ENCODE peak calls at places on chromosomes 13 and 19, in seven cellular contexts. Q is cardiac muscle cell, N is PC-3, W is bronchial epithelial cell, B is prostate gland, L is transverse colon, R is thyroid gland. P is an unnamed sample. For H3K27me3, the result is how much of the 10 kb centered on the place peaks cover.

GRCh38 chr13:31029129-31029528 is 96.7 kb downstream of the TEX26 start:
- DNase-seq in Q (no peak), N (no peak), W (no peak), B (no peak), L (no peak), R (no peak), P (no peak)

GRCh38 chr19:33446156-33446917 is 72.8 kb downstream of the CEBPG start:
- DNase-seq in Q (no peak), N (no peak), W (no peak), B (no peak), L (no peak), R (no peak), P (no peak)

GRCh38 chr13:58018865-58019264 is 387.3 kb downstream of the PCDH17 start:
- DNase-seq in Q (no peak), N (no peak), W (no peak), B (no peak), L (no peak), R (no peak), P (no peak)

GRCh38 chr13:44758595-44759221 is 182.6 kb upstream of the TSC22D1 start:
- DNase-seq in Q (no peak), N (peak), W (peak), B (peak), L (peak), R (no peak), P (peak)

GRCh38 chr19:33063356-33064116 is 1.2 kb downstream of the RHPN2 start:
- DNase-seq in Q (peak), N (peak), W (no peak), B (peak), L (peak), R (peak), P (peak)

GRCh38 chr13:62643007-62643483 is 1227.4 kb upstream of the PCDH20 start:
- DNase-seq in Q (no peak), N (peak), W (peak), B (no peak), L (no peak), R (no peak), P (no peak)

GRCh38 chr19:41564515-41565383 is 11.2 kb upstream of the CEACAM21 start:
- DNase-seq in Q (peak), N (no peak), W (no peak), B (peak), L (no peak), R (no peak), P (no peak)

GRCh38 chr19:16115309-16116039 is 3.8 kb downstream of the RAB8A start:
- DNase-seq in Q (no peak), N (no peak), W (no peak), B (no peak), L (peak), R (no peak), P (no peak)

GRCh38 chr13:42992585-42993122 is 613 bp upstream of the EPSTI1 start:
- DNase-seq in Q (no peak), N (no peak), W (no peak), B (no peak), L (no peak), R (no peak), P (no peak)

GRCh38 chr13:31441804-31442487 is 242.2 kb downstream of the B3GLCT start:
- DNase-seq in Q (no peak), N (no peak), W (no peak), B (no peak), L (no peak), R (peak), P (no peak)

GRCh38 chr19:5170329-5170745 is 170.3 kb downstream of the PTPRS start:
- DNase-seq in Q (no peak), N (no peak), W (no peak), B (no peak), L (peak), R (peak), P (peak)

GRCh38 chr13:91135376-91135775 is 212.1 kb upstream of the MIR17HG start:
- DNase-seq in Q (no peak), N (no peak), W (no peak), B (no peak), L (no peak), R (no peak), P (no peak)

GRCh38 chr13:95698047-95698749 is 21.3 kb downstream of the DNAJC3 start:
- DNase-seq in Q (no peak), N (peak), W (peak), B (no peak), L (no peak), R (no peak), P (no peak)

GRCh38 chr13:97417698-97418097 is 16.3 kb upstream of the RAP2A start:
- DNase-seq in Q (no peak), N (no peak), W (no peak), B (no peak), L (no peak), R (no peak), P (no peak)

GRCh38 chr13:49370390-49370789 is 73.5 kb downstream of the CAB39L start:
- DNase-seq in Q (no peak), N (no peak), W (no peak), B (no peak), L (no peak), R (no peak), P (no peak)

GRCh38 chr19:8663920-8664670 is 33.7 kb downstream of the NFILZ start:
- DNase-seq in Q (no peak), N (no peak), W (no peak), B (no peak), L (no peak), R (no peak), P (no peak)

GRCh38 chr13:98220188-98220765 is 43.2 kb upstream of the RNF113B start:
- DNase-seq in Q (no peak), N (no peak), W (no peak), B (no peak), L (no peak), R (peak), P (no peak)

GRCh38 chr13:37682496-37682895 is 83.9 kb upstream of the POSTN start:
- DNase-seq in Q (no peak), N (no peak), W (no peak), B (no peak), L (no peak), R (no peak), P (no peak)

GRCh38 chr13:78601124-78601885 is 2.0 kb downstream of the POU4F1 start:
- DNase-seq in Q (no peak), N (no peak), W (no peak), B (no peak), L (no peak), R (no peak), P (no peak)

GRCh38 chr13:78599911-78600310 is 3.4 kb downstream of the POU4F1 start:
- DNase-seq in Q (no peak), N (no peak), W (no peak), B (no peak), L (no peak), R (no peak), P (no peak)

GRCh38 chr13:78598933-78599332 is 4.4 kb downstream of the POU4F1 start:
- DNase-seq in Q (no peak), N (no peak), W (no peak), B (no peak), L (no peak), R (no peak), P (no peak)

GRCh38 chr13:78601886-78602560 is 1.3 kb downstream of the POU4F1 start:
- DNase-seq in Q (no peak), N (no peak), W (no peak), B (no peak), L (no peak), R (no peak), P (no peak)

DNA sequence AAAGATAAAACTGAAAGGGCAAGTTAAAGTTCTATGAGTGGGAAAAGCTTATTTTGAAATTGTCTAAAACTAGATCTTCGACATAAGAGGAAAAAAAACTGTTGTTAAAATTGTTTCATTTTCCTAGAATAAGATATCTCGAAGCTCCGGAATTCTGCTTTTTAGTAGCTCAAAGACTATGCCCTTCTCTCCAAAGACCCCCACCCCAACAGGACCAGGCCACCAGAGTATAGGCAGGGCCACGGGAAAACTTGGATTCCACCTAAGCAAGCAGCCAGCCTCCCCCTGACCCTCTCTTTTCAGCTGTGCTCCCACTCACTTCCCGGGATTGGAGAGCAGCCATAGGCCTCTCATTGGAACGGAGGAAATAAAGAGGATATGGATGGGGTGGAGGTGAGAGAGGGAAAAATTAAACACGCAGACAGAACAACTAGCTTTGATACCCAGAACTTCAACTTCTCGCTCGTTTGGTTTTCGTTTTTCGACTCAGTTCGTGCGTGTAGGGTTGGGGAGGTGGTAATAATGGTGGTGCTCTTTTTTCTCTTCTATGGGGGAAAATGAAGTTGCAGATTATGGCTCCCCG is 2.9 kb downstream of the POU4F1 start:
- DNase-seq in Q (no peak), N (no peak), W (no peak), B (no peak), L (no peak), R (no peak), P (no peak)
- H3K27me3 ChIP-seq in Q (half or more), N (under half), W (half or more), B (half or more), L (half or more), R (half or more), P (half or more)

GRCh38 chr13:27203854-27204253 is 32.2 kb upstream of the USP12 start:
- DNase-seq in Q (no peak), N (peak), W (peak), B (no peak), L (no peak), R (peak), P (no peak)
- TF ChIP-seq CTCF in Q (peak), N (peak), W (peak), B (no peak), L (no peak), R (no peak), P (no peak)

DNA sequence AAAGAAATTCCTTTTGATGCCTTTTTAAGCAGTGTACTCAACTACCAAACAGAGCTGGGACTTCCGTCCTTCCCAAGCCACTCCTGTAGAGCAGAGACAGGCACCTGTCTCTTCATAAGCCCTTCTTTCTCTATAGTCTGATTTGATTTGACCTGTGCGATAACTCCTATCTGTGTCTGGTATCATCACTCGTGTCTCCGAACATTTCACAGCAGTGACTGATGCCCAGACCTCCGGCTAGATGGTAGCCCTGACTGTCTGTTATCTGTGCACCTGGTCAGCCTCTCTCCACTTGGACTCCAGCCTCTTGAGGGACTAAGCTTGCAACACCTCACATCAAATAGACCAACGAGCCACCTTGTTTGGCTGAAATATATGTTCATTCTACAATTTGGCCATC is 316.2 kb upstream of the ZNF507 start:
- DNase-seq in Q (no peak), N (no peak), W (no peak), B (no peak), L (no peak), R (no peak), P (no peak)
- H3K27me3 ChIP-seq in Q (under half), N (under half), W (under half), B (under half), L (under half), R (under half), P (under half)

GRCh38 chr19:17424743-17425365 is 5.0 kb downstream of the MVB12A start:
- DNase-seq in Q (peak), N (peak), W (no peak), B (no peak), L (no peak), R (peak), P (peak)
- TF ChIP-seq CTCF in Q (peak), N (peak), W (peak), B (no peak), L (no peak), R (peak), P (no peak)

GRCh38 chr19:1292419-1293151 is 6.9 kb downstream of the EFNA2 start:
- DNase-seq in Q (no peak), N (no peak), W (no peak), B (no peak), L (no peak), R (no peak), P (peak)

GRCh38 chr19:1290245-1290698 is 4.6 kb downstream of the EFNA2 start:
- DNase-seq in Q (no peak), N (no peak), W (no peak), B (no peak), L (no peak), R (no peak), P (no peak)

GRCh38 chr19:1289395-1290244 is 3.9 kb downstream of the EFNA2 start:
- DNase-seq in Q (no peak), N (no peak), W (no peak), B (no peak), L (no peak), R (no peak), P (no peak)

GRCh38 chr19:1291761-1292418 is 6.2 kb downstream of the EFNA2 start:
- DNase-seq in Q (no peak), N (no peak), W (no peak), B (no peak), L (peak), R (no peak), P (peak)

DNA sequence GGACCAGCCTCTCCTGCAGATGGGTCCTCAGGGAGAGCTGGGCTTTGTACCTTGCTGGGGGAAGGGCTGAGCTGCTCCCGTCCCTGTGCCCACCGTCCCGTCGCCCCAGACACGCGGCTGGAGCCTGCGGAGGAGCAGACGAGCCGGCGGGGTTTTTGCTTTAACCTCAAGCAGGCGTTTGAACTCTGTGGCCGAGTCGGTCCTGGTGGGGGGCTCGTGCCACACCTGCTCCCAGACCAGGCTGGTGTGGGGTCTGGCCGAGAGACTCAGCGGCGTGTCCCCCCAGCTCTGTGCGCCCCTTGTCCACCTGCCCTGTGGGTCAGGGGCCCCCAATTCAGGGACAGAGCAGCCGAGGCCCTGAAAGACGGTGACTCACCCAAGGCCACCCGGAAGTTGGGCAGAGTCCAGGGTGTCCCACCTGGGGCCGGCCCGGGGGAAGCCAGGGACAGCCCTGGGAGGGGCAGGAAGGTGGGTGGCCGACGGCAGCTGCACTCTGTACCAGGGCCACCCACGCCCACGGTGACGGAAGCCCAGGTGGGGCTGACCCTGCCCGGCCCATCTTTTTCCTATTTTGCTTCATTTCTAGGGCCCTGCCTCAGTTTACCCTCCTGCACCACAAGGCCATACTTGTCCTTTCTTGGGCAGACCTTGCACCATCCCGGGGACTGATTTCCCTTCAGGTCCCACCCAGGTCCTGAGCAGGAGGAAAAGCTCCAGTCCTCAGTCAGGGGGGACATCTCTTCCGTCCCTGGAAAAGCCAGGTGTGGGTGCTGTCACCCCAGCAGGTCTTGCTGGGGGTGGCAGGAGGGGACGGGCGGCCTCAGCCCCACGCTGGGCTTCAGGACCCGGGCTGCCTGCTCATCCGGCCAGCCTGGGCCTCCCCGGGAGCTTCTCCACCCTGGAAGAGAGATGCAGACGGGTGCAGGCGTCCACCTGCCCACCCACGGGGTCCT is 5.3 kb downstream of the EFNA2 start:
- DNase-seq in Q (no peak), N (no peak), W (no peak), B (no peak), L (peak), R (no peak), P (peak)
- H3K27me3 ChIP-seq in Q (under half), N (under half), W (under half), B (under half), L (half or more), R (under half), P (under half)

DNA sequence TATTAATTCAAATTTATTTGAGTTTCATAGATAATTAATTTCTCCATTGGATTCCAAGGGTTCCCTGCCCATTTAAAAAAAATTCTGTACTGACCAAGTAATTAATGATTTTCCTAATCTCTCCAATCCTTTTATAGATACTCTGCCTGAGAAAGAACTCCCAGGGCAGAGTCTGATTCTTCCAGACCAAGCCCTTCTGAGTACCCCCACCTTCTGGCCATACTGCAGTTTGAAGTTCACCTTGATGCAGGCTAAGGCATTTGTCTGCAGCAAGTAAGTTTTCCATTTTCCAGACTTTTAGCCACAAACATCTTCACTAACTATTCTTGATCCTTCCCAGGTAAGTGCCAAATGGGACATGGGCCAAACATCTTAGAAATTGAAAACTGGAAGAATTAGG is 195.9 kb downstream of the LHFPL6 start:
- DNase-seq in Q (no peak), N (no peak), W (no peak), B (no peak), L (no peak), R (no peak), P (no peak)
- TF ChIP-seq CTCF in Q (no peak), N (no peak), W (no peak), B (no peak), L (no peak), R (no peak), P (no peak)

DNA sequence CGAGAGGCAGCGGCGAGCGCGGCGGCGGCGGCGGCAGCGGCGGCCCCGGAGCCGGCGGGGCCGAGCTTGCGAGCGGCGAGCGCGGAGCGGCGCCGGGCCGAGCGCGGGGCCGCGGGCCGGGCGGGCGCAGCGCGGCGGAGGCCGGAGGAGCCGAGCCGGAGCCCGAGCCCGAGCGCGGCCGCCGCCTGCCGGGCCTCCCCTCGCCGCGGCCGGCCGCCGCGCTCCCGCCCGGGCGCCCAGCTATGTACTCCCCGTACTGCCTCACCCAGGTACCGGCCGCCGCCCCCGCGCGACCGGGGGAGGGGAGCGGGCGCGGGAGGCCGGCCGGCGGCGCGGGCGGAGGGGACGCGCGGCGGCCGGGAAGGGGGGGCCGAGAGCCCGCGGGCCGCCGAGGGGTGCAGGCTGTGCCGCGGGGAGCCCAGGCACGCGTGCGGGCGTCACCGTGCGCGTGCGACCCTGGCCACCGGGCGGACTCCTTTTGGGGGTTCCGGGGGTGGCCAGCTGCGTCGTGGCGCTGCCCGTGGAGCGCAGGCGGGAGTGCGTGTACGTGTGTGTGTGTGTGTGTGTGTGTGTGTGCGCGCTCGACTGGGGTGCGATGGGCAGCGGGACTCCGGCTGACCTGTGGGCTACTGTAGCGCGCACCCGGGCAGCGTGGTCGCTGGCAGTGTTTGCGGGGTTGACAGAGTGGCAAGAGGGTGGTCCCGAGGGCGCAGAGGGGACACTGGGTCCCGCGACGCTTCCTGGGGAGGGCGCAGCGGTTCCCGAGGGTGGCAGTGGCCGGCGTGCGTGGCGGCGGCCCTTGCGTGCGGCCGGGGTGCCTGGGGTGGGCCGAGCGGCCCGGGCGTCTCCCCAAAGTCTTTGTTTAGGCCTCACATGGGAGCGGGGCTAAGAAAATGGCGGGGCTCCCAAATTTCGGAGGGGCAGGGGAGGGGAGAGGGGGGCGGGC is 594 bp downstream of the NFIX start:
- DNase-seq in Q (no peak), N (no peak), W (no peak), B (no peak), L (no peak), R (peak), P (peak)
- H3K27me3 ChIP-seq in Q (half or more), N (under half), W (under half), B (under half), L (under half), R (under half), P (under half)

GRCh38 chr19:57546513-57546912 is 13.2 kb downstream of the ZNF550 start:
- DNase-seq in Q (no peak), N (no peak), W (no peak), B (no peak), L (no peak), R (no peak), P (no peak)
- TF ChIP-seq CTCF in Q (no peak), N (no peak), W (no peak), B (no peak), L (no peak), R (no peak), P (no peak)

GRCh38 chr19:28963481-28964245 is 249.3 kb downstream of the UQCRFS1 start:
- DNase-seq in Q (no peak), N (no peak), W (no peak), B (no peak), L (no peak), R (no peak), P (no peak)
- H3K27me3 ChIP-seq in Q (under half), N (under half), W (under half), B (under half), L (under half), R (under half), P (under half)